ENCODE peak calls at places on chromosomes 3 and 15, in six cellular contexts. C is K562, P is GM12891, O is H1, R is HepG2, Z is GM12878. N is an unnamed sample.
A peak's percentile ranks its signal among the peaks of the same experiment; 100 is the strongest.

GRCh38 chr3:78707616-78708015 is 1060.2 kb downstream of the ROBO1 start:
- DNase-seq in C (no peak), P (no peak), O (no peak), R (no peak), Z (no peak), N (no peak)

GRCh38 chr3:158775801-158776399 is 26.0 kb upstream of the MFSD1 start:
- DNase-seq in C (no peak), P (no peak), O (no peak), R (peak; percentile 28), Z (no peak), N (no peak)

GRCh38 chr3:138197058-138197457 is 10.0 kb downstream of the ARMC8 start:
- DNase-seq in C (peak; percentile 25), P (no peak), O (no peak), R (no peak), Z (no peak), N (no peak)

GRCh38 chr3:151501171-151501790 is 40.4 kb upstream of the IGSF10 start:
- DNase-seq in C (no peak), P (no peak), O (no peak), R (no peak), Z (no peak), N (no peak)

GRCh38 chr3:64563776-64564175 is 124.0 kb downstream of the ADAMTS9 start:
- DNase-seq in C (no peak), P (no peak), O (no peak), R (no peak), Z (no peak), N (no peak)

GRCh38 chr15:45181491-45182285 is 6.1 kb downstream of the SHF start:
- DNase-seq in C (no peak), P (no peak), O (no peak), R (no peak), Z (no peak), N (no peak)

GRCh38 chr3:143750856-143751255 is 97.4 kb downstream of the SLC9A9 start:
- DNase-seq in C (no peak), P (no peak), O (no peak), R (no peak), Z (no peak), N (no peak)

GRCh38 chr3:88986834-88987233 is 120.6 kb upstream of the EPHA3 start:
- DNase-seq in C (no peak), P (no peak), O (no peak), R (no peak), Z (no peak), N (no peak)

GRCh38 chr3:151772825-151773480 is 39.2 kb downstream of the AADACL2 start:
- DNase-seq in C (no peak), P (no peak), O (no peak), R (no peak), Z (no peak), N (no peak)

GRCh38 chr15:77402740-77403379 is 17.0 kb downstream of the PEAK1 start:
- DNase-seq in C (no peak), P (no peak), O (no peak), R (no peak), Z (no peak), N (no peak)

GRCh38 chr3:56799251-56799882 is 2.4 kb downstream of the ARHGEF3 start:
- DNase-seq in C (peak; percentile 32), P (no peak), O (no peak), R (peak; percentile 73), Z (no peak), N (no peak)

GRCh38 chr3:125072310-125072709 is 16.5 kb upstream of the HEG1 start:
- DNase-seq in C (no peak), P (no peak), O (no peak), R (no peak), Z (no peak), N (no peak)

DNA sequence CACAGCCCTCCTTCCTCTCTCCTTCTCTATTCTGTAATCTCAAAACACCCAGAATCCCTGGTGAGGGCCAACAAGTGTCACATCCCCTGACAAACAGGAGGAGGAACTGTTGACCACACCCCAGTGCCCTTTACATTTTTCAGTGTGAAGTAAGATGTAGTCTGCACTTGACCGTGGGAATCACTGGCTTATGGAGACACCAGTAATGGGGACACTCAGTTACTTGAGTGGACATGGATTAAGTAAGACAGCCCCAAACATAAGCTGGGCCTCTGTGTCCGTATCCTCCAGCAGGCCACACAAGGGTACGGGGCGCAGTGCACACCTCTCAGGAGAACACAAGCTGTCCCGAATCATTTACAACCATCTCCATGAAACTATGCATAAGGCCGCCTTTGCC is 28.3 kb upstream of the LIMD1 start:
- DNase-seq in C (no peak), P (no peak), O (no peak), R (no peak), Z (no peak), N (no peak)
- TF ChIP-seq TAF1 in C (no peak), P (no peak), O (no peak), R (no peak), Z (no peak), N (no peak)

GRCh38 chr15:80977627-80978036 is 12.0 kb downstream of the MESD start:
- DNase-seq in C (peak; percentile 81), P (no peak), O (no peak), R (peak; percentile 35), Z (no peak), N (no peak)
- TF ChIP-seq TAF1 in C (no peak), P (no peak), O (no peak), R (no peak), Z (no peak), N (no peak)

GRCh38 chr3:11607816-11608215 is 35.9 kb downstream of the VGLL4 start:
- DNase-seq in C (peak; percentile 31), P (no peak), O (no peak), R (peak; percentile 30), Z (no peak), N (no peak)
- TF ChIP-seq TAF1 in C (no peak), P (no peak), O (no peak), R (no peak), Z (no peak), N (no peak)

GRCh38 chr15:85394552-85395333 is 14.3 kb downstream of the AKAP13 start:
- DNase-seq in C (no peak), P (no peak), O (no peak), R (peak; percentile 66), Z (no peak), N (no peak)
- TF ChIP-seq TAF1 in C (no peak), P (no peak), O (no peak), R (no peak), Z (no peak), N (no peak)

GRCh38 chr3:29746163-29746562 is 465.3 kb downstream of the RBMS3 start:
- DNase-seq in C (no peak), P (no peak), O (no peak), R (no peak), Z (no peak), N (no peak)

GRCh38 chr3:29745237-29745870 is 464.5 kb downstream of the RBMS3 start:
- DNase-seq in C (no peak), P (no peak), O (no peak), R (no peak), Z (no peak), N (no peak)

GRCh38 chr3:29751647-29752263 is 470.9 kb downstream of the RBMS3 start:
- DNase-seq in C (no peak), P (no peak), O (no peak), R (no peak), Z (no peak), N (no peak)

DNA sequence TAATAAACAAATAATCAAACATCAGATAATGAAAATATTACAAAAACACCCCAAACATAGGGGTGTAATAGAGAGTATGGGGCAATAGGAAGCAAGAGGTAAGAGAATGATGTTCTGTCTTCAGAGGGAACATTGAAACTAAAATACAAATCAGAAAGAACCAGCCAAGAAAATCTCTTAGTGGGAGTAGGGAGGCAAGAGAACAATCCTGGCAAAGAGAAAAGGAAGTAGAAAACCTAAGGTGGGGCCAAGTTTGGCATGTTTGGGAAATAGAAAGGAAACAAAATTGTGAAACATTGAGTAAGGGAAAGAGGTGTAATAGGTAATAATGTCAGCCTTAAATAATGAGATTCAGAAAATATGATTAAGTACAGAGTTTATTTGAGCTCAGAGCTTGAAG is 467.1 kb downstream of the RBMS3 start:
- DNase-seq in C (no peak), P (no peak), O (no peak), R (no peak), Z (no peak), N (no peak)
- TF ChIP-seq TAF1 in C (no peak), P (no peak), O (no peak), R (no peak), Z (no peak), N (no peak)

GRCh38 chr3:184637705-184638104 is 74.2 kb downstream of the MAGEF1 start:
- DNase-seq in C (no peak), P (no peak), O (no peak), R (no peak), Z (no peak), N (no peak)

GRCh38 chr3:184639351-184639750 is 72.5 kb downstream of the MAGEF1 start:
- DNase-seq in C (no peak), P (no peak), O (no peak), R (no peak), Z (no peak), N (no peak)

GRCh38 chr3:184635126-184635525 is 73.5 kb downstream of the EPHB3 start:
- DNase-seq in C (no peak), P (no peak), O (no peak), R (no peak), Z (no peak), N (no peak)

GRCh38 chr3:184635774-184636173 is 74.2 kb downstream of the EPHB3 start:
- DNase-seq in C (no peak), P (no peak), O (no peak), R (no peak), Z (no peak), N (no peak)

GRCh38 chr3:184636774-184637316 is 75.0 kb downstream of the MAGEF1 start:
- DNase-seq in C (no peak), P (no peak), O (no peak), R (no peak), Z (no peak), N (no peak)
- TF ChIP-seq TAF1 in C (no peak), P (no peak), O (no peak), R (no peak), Z (no peak), N (no peak)